ENCODE peak calls at places on chromosomes 5 and 9, in nine cellular contexts. One of them, this sample, is unnamed.

GRCh38 chr9:99180662-99181061 is 41.1 kb downstream of the ALG2 start:
- DNase-seq in astrocyte: no peak
- DNase-seq in CD8-positive, alpha-beta memory T cell: no peak
- DNase-seq in right lobe of liver: no peak
- DNase-seq in epithelial cell of proximal tubule: no peak
- DNase-seq in right atrium auricular region: no peak
- DNase-seq in trophoblast cell: no peak
- DNase-seq in HFF-Myc: no peak
- DNase-seq in tibial nerve: no peak
- DNase-seq in this sample: no peak

GRCh38 chr5:90133941-90134340 is 275.6 kb downstream of the CETN3 start:
- DNase-seq in right atrium auricular region: no peak
- DNase-seq in trophoblast cell: no peak
- DNase-seq in astrocyte: peak
- DNase-seq in epithelial cell of proximal tubule: no peak
- DNase-seq in tibial nerve: no peak
- DNase-seq in CD8-positive, alpha-beta memory T cell: no peak
- DNase-seq in right lobe of liver: no peak
- DNase-seq in HFF-Myc: no peak
- DNase-seq in this sample: no peak

GRCh38 chr5:54713923-54714581 is 196.5 kb downstream of the SNX18 start:
- DNase-seq in epithelial cell of proximal tubule: no peak
- DNase-seq in right lobe of liver: no peak
- DNase-seq in trophoblast cell: peak
- DNase-seq in astrocyte: peak
- DNase-seq in tibial nerve: no peak
- DNase-seq in right atrium auricular region: no peak
- DNase-seq in CD8-positive, alpha-beta memory T cell: no peak
- DNase-seq in HFF-Myc: no peak
- DNase-seq in this sample: no peak

GRCh38 chr9:93965830-93966577 is 10.8 kb upstream of the BARX1 start:
- DNase-seq in epithelial cell of proximal tubule: no peak
- DNase-seq in HFF-Myc: no peak
- DNase-seq in right lobe of liver: no peak
- DNase-seq in tibial nerve: no peak
- DNase-seq in CD8-positive, alpha-beta memory T cell: no peak
- DNase-seq in astrocyte: no peak
- DNase-seq in trophoblast cell: no peak
- DNase-seq in right atrium auricular region: no peak
- DNase-seq in this sample: no peak

GRCh38 chr5:102295534-102296228 is 403 bp downstream of the SLCO4C1 start:
- DNase-seq in right lobe of liver: peak
- DNase-seq in CD8-positive, alpha-beta memory T cell: no peak
- DNase-seq in tibial nerve: no peak
- DNase-seq in trophoblast cell: no peak
- DNase-seq in astrocyte: no peak
- DNase-seq in epithelial cell of proximal tubule: no peak
- DNase-seq in HFF-Myc: no peak
- DNase-seq in right atrium auricular region: no peak
- DNase-seq in this sample: no peak

GRCh38 chr5:142618125-142618524 is 67.8 kb downstream of the FGF1 start:
- DNase-seq in CD8-positive, alpha-beta memory T cell: no peak
- DNase-seq in right atrium auricular region: no peak
- DNase-seq in right lobe of liver: no peak
- DNase-seq in epithelial cell of proximal tubule: no peak
- DNase-seq in HFF-Myc: peak
- DNase-seq in astrocyte: peak
- DNase-seq in trophoblast cell: no peak
- DNase-seq in tibial nerve: no peak
- DNase-seq in this sample: peak

GRCh38 chr5:170451764-170452365 is 52.0 kb upstream of the KCNIP1 start:
- DNase-seq in tibial nerve: no peak
- DNase-seq in CD8-positive, alpha-beta memory T cell: no peak
- DNase-seq in astrocyte: peak
- DNase-seq in right atrium auricular region: peak
- DNase-seq in HFF-Myc: no peak
- DNase-seq in epithelial cell of proximal tubule: no peak
- DNase-seq in trophoblast cell: peak
- DNase-seq in right lobe of liver: no peak
- DNase-seq in this sample: peak

GRCh38 chr5:92907914-92908606 is 673.0 kb downstream of the NR2F1-AS1 start:
- DNase-seq in trophoblast cell: no peak
- DNase-seq in right atrium auricular region: no peak
- DNase-seq in right lobe of liver: no peak
- DNase-seq in HFF-Myc: peak
- DNase-seq in epithelial cell of proximal tubule: no peak
- DNase-seq in CD8-positive, alpha-beta memory T cell: no peak
- DNase-seq in tibial nerve: no peak
- DNase-seq in astrocyte: peak
- DNase-seq in this sample: peak

GRCh38 chr5:92687793-92688467 is 893.1 kb downstream of the NR2F1-AS1 start:
- DNase-seq in epithelial cell of proximal tubule: no peak
- DNase-seq in right atrium auricular region: no peak
- DNase-seq in CD8-positive, alpha-beta memory T cell: no peak
- DNase-seq in right lobe of liver: peak
- DNase-seq in HFF-Myc: peak
- DNase-seq in tibial nerve: no peak
- DNase-seq in trophoblast cell: no peak
- DNase-seq in astrocyte: peak
- DNase-seq in this sample: peak

GRCh38 chr9:37410969-37411785 is 11.3 kb upstream of the GRHPR start:
- DNase-seq in epithelial cell of proximal tubule: no peak
- DNase-seq in trophoblast cell: no peak
- DNase-seq in CD8-positive, alpha-beta memory T cell: no peak
- DNase-seq in HFF-Myc: no peak
- DNase-seq in tibial nerve: no peak
- DNase-seq in right lobe of liver: no peak
- DNase-seq in right atrium auricular region: no peak
- DNase-seq in astrocyte: no peak
- DNase-seq in this sample: no peak

GRCh38 chr5:16579142-16579541 is 37.7 kb downstream of the RETREG1 start:
- DNase-seq in epithelial cell of proximal tubule: no peak
- DNase-seq in CD8-positive, alpha-beta memory T cell: no peak
- DNase-seq in right lobe of liver: no peak
- DNase-seq in trophoblast cell: no peak
- DNase-seq in astrocyte: no peak
- DNase-seq in HFF-Myc: no peak
- DNase-seq in tibial nerve: no peak
- DNase-seq in right atrium auricular region: no peak
- DNase-seq in this sample: no peak

GRCh38 chr5:65624570-65625555 is at the start of the genes SHLD3 and TRAPPC13:
- DNase-seq in right atrium auricular region: peak
- DNase-seq in CD8-positive, alpha-beta memory T cell: peak
- DNase-seq in right lobe of liver: peak
- DNase-seq in astrocyte: peak
- DNase-seq in tibial nerve: peak
- DNase-seq in trophoblast cell: peak
- DNase-seq in epithelial cell of proximal tubule: peak
- DNase-seq in HFF-Myc: peak
- DNase-seq in this sample: peak

GRCh38 chr9:93452710-93453046 is 703 bp downstream of the FAM120AOS start:
- DNase-seq in right atrium auricular region: no peak
- DNase-seq in HFF-Myc: no peak
- DNase-seq in epithelial cell of proximal tubule: no peak
- DNase-seq in tibial nerve: no peak
- DNase-seq in trophoblast cell: peak
- DNase-seq in right lobe of liver: peak
- DNase-seq in CD8-positive, alpha-beta memory T cell: no peak
- DNase-seq in astrocyte: no peak
- DNase-seq in this sample: no peak

GRCh38 chr9:76687861-76688374 is 76.3 kb upstream of the PCA3 start:
- DNase-seq in epithelial cell of proximal tubule: peak
- DNase-seq in right atrium auricular region: peak
- DNase-seq in HFF-Myc: peak
- DNase-seq in tibial nerve: no peak
- DNase-seq in astrocyte: peak
- DNase-seq in trophoblast cell: peak
- DNase-seq in CD8-positive, alpha-beta memory T cell: no peak
- DNase-seq in right lobe of liver: no peak
- DNase-seq in this sample: peak

GRCh38 chr9:112112941-112113399 is 62.1 kb downstream of the SUSD1 start:
- DNase-seq in HFF-Myc: peak
- DNase-seq in right atrium auricular region: no peak
- DNase-seq in astrocyte: no peak
- DNase-seq in tibial nerve: no peak
- DNase-seq in epithelial cell of proximal tubule: no peak
- DNase-seq in right lobe of liver: peak
- DNase-seq in CD8-positive, alpha-beta memory T cell: no peak
- DNase-seq in trophoblast cell: peak
- DNase-seq in this sample: no peak

GRCh38 chr5:135186662-135187522 is 152.9 kb upstream of the PITX1 start:
- DNase-seq in astrocyte: no peak
- DNase-seq in trophoblast cell: peak
- DNase-seq in right atrium auricular region: peak
- DNase-seq in tibial nerve: no peak
- DNase-seq in right lobe of liver: no peak
- DNase-seq in CD8-positive, alpha-beta memory T cell: no peak
- DNase-seq in HFF-Myc: no peak
- DNase-seq in epithelial cell of proximal tubule: no peak
- DNase-seq in this sample: no peak

GRCh38 chr5:173094012-173094661 is 38.0 kb downstream of the CREBRF start:
- DNase-seq in trophoblast cell: no peak
- DNase-seq in CD8-positive, alpha-beta memory T cell: no peak
- DNase-seq in epithelial cell of proximal tubule: no peak
- DNase-seq in astrocyte: peak
- DNase-seq in HFF-Myc: peak
- DNase-seq in right lobe of liver: no peak
- DNase-seq in tibial nerve: no peak
- DNase-seq in right atrium auricular region: no peak
- DNase-seq in this sample: peak

GRCh38 chr9:4318741-4319140 is 18.9 kb upstream of the GLIS3 start:
- DNase-seq in right lobe of liver: no peak
- DNase-seq in tibial nerve: no peak
- DNase-seq in HFF-Myc: no peak
- DNase-seq in right atrium auricular region: no peak
- DNase-seq in trophoblast cell: no peak
- DNase-seq in epithelial cell of proximal tubule: no peak
- DNase-seq in astrocyte: no peak
- DNase-seq in CD8-positive, alpha-beta memory T cell: no peak
- DNase-seq in this sample: no peak

GRCh38 chr5:15584528-15584927 is 84.5 kb downstream of the FBXL7 start:
- DNase-seq in epithelial cell of proximal tubule: no peak
- DNase-seq in right atrium auricular region: no peak
- DNase-seq in astrocyte: no peak
- DNase-seq in CD8-positive, alpha-beta memory T cell: no peak
- DNase-seq in right lobe of liver: no peak
- DNase-seq in HFF-Myc: no peak
- DNase-seq in trophoblast cell: no peak
- DNase-seq in tibial nerve: no peak
- DNase-seq in this sample: no peak

GRCh38 chr5:132768485-132768868 is 8.6 kb downstream of the SEPTIN8 start:
- DNase-seq in HFF-Myc: no peak
- DNase-seq in CD8-positive, alpha-beta memory T cell: no peak
- DNase-seq in astrocyte: no peak
- DNase-seq in epithelial cell of proximal tubule: no peak
- DNase-seq in right lobe of liver: no peak
- DNase-seq in trophoblast cell: no peak
- DNase-seq in tibial nerve: no peak
- DNase-seq in right atrium auricular region: no peak
- DNase-seq in this sample: no peak

DNA sequence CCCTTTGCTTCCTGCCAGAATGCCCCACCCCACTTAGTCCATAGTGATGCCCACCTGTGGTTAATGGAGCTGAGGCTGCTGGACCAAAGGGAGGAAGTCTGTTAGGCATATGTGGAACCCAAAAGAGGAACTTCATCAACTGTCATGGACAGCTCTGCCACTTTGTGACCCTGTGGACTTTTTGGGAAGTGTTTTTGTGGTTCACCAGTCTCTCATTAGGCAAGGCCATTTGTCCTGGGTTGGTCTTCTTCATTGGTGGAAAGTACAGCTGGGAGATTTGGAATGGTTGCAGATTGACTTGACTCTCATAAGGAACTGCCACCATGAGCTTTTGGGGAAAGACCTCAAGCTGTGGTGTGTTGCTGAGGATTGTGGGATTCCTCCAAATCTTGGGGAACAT is 31.9 kb upstream of the IL12B start:
- DNase-seq in astrocyte: no peak
- DNase-seq in right atrium auricular region: no peak
- DNase-seq in epithelial cell of proximal tubule: no peak
- DNase-seq in right lobe of liver: no peak
- DNase-seq in CD8-positive, alpha-beta memory T cell: no peak
- DNase-seq in tibial nerve: no peak
- DNase-seq in trophoblast cell: peak
- DNase-seq in HFF-Myc: no peak
- DNase-seq in this sample: no peak
- H3K4me3 ChIP-seq in astrocyte: no peak
- H3K4me3 ChIP-seq in right atrium auricular region: no peak
- H3K4me3 ChIP-seq in epithelial cell of proximal tubule: no peak
- H3K4me3 ChIP-seq in right lobe of liver: no peak
- H3K4me3 ChIP-seq in CD8-positive, alpha-beta memory T cell: no peak
- H3K4me3 ChIP-seq in tibial nerve: no peak
- H3K4me3 ChIP-seq in trophoblast cell: no peak
- H3K4me3 ChIP-seq in HFF-Myc: no peak
- H3K4me3 ChIP-seq in this sample: no peak

GRCh38 chr9:13614060-13614459 is 334.6 kb upstream of the MPDZ start:
- DNase-seq in right atrium auricular region: no peak
- DNase-seq in HFF-Myc: no peak
- DNase-seq in trophoblast cell: no peak
- DNase-seq in CD8-positive, alpha-beta memory T cell: no peak
- DNase-seq in right lobe of liver: no peak
- DNase-seq in astrocyte: no peak
- DNase-seq in tibial nerve: no peak
- DNase-seq in epithelial cell of proximal tubule: no peak
- DNase-seq in this sample: no peak
- H3K4me3 ChIP-seq in right atrium auricular region: no peak
- H3K4me3 ChIP-seq in HFF-Myc: no peak
- H3K4me3 ChIP-seq in trophoblast cell: no peak
- H3K4me3 ChIP-seq in CD8-positive, alpha-beta memory T cell: no peak
- H3K4me3 ChIP-seq in right lobe of liver: no peak
- H3K4me3 ChIP-seq in astrocyte: no peak
- H3K4me3 ChIP-seq in tibial nerve: no peak
- H3K4me3 ChIP-seq in epithelial cell of proximal tubule: no peak
- H3K4me3 ChIP-seq in this sample: no peak

GRCh38 chr9:17349816-17350215 is 215.0 kb downstream of the CNTLN start:
- DNase-seq in right lobe of liver: no peak
- DNase-seq in astrocyte: peak
- DNase-seq in HFF-Myc: peak
- DNase-seq in right atrium auricular region: no peak
- DNase-seq in trophoblast cell: no peak
- DNase-seq in tibial nerve: no peak
- DNase-seq in epithelial cell of proximal tubule: no peak
- DNase-seq in CD8-positive, alpha-beta memory T cell: no peak
- DNase-seq in this sample: peak
- H3K4me3 ChIP-seq in right lobe of liver: no peak
- H3K4me3 ChIP-seq in astrocyte: no peak
- H3K4me3 ChIP-seq in HFF-Myc: no peak
- H3K4me3 ChIP-seq in right atrium auricular region: no peak
- H3K4me3 ChIP-seq in trophoblast cell: no peak
- H3K4me3 ChIP-seq in tibial nerve: no peak
- H3K4me3 ChIP-seq in epithelial cell of proximal tubule: no peak
- H3K4me3 ChIP-seq in CD8-positive, alpha-beta memory T cell: no peak
- H3K4me3 ChIP-seq in this sample: no peak

GRCh38 chr9:117783828-117784227 is 79.6 kb downstream of the TLR4 start:
- DNase-seq in astrocyte: no peak
- DNase-seq in right lobe of liver: peak
- DNase-seq in HFF-Myc: no peak
- DNase-seq in CD8-positive, alpha-beta memory T cell: peak
- DNase-seq in tibial nerve: no peak
- DNase-seq in right atrium auricular region: no peak
- DNase-seq in trophoblast cell: no peak
- DNase-seq in epithelial cell of proximal tubule: peak
- DNase-seq in this sample: no peak
- H3K4me3 ChIP-seq in astrocyte: no peak
- H3K4me3 ChIP-seq in right lobe of liver: peak
- H3K4me3 ChIP-seq in HFF-Myc: no peak
- H3K4me3 ChIP-seq in CD8-positive, alpha-beta memory T cell: peak
- H3K4me3 ChIP-seq in tibial nerve: no peak
- H3K4me3 ChIP-seq in right atrium auricular region: peak
- H3K4me3 ChIP-seq in trophoblast cell: no peak
- H3K4me3 ChIP-seq in epithelial cell of proximal tubule: no peak
- H3K4me3 ChIP-seq in this sample: no peak

GRCh38 chr5:128537306-128537998 is 593 bp downstream of the FBN2 start:
- DNase-seq in HFF-Myc: no peak
- DNase-seq in CD8-positive, alpha-beta memory T cell: no peak
- DNase-seq in epithelial cell of proximal tubule: no peak
- DNase-seq in tibial nerve: no peak
- DNase-seq in right lobe of liver: no peak
- DNase-seq in astrocyte: peak
- DNase-seq in trophoblast cell: peak
- DNase-seq in right atrium auricular region: no peak
- DNase-seq in this sample: peak
- H3K4me3 ChIP-seq in HFF-Myc: peak
- H3K4me3 ChIP-seq in CD8-positive, alpha-beta memory T cell: no peak
- H3K4me3 ChIP-seq in epithelial cell of proximal tubule: peak
- H3K4me3 ChIP-seq in tibial nerve: peak
- H3K4me3 ChIP-seq in right lobe of liver: peak
- H3K4me3 ChIP-seq in astrocyte: peak
- H3K4me3 ChIP-seq in trophoblast cell: peak
- H3K4me3 ChIP-seq in right atrium auricular region: peak
- H3K4me3 ChIP-seq in this sample: peak

This sample was measured in skeletal muscle cell.